ENCODE peak calls at places on chromosomes 11 and 22, in eight cellular contexts. Z, S, W, X, G, C, B and Q are unnamed samples.

GRCh38 chr11:81869337-81870065 is 864.2 kb downstream of the FAM181B start:
- DNase-seq in Z (no peak), S (peak; percentile 44), W (no peak), X (no peak), G (no peak), C (peak; percentile 91), B (no peak), Q (peak; percentile 95)

GRCh38 chr22:38081941-38082828 is 1.8 kb downstream of the SLC16A8 start:
- DNase-seq in Z (no peak), S (no peak), W (no peak), X (no peak), G (peak; percentile 59), C (no peak), B (no peak), Q (no peak)

GRCh38 chr11:104105155-104105554 is 58.8 kb downstream of the PDGFD start:
- DNase-seq in Z (no peak), S (no peak), W (no peak), X (no peak), G (no peak), C (no peak), B (no peak), Q (no peak)

GRCh38 chr22:26565181-26565580 is 24.8 kb downstream of the TPST2 start:
- DNase-seq in Z (no peak), S (no peak), W (no peak), X (no peak), G (peak; percentile 26), C (no peak), B (no peak), Q (no peak)

GRCh38 chr11:1335264-1335810 is 25.9 kb upstream of the TOLLIP start:
- DNase-seq in Z (no peak), S (no peak), W (no peak), X (no peak), G (peak; percentile 62), C (no peak), B (no peak), Q (no peak)

GRCh38 chr11:86740628-86741488 is 59.5 kb upstream of the PRSS23 start:
- DNase-seq in Z (peak; percentile 75), S (no peak), W (peak; percentile 88), X (no peak), G (peak; percentile 52), C (no peak), B (peak; percentile 77), Q (no peak)

GRCh38 chr11:6238902-6239301 is at the start of gene CNGA4:
- DNase-seq in Z (no peak), S (no peak), W (no peak), X (no peak), G (no peak), C (no peak), B (no peak), Q (no peak)

GRCh38 chr11:14386895-14387480 is 28.0 kb upstream of the RRAS2 start:
- DNase-seq in Z (no peak), S (no peak), W (no peak), X (peak; percentile 28), G (no peak), C (no peak), B (no peak), Q (no peak)

GRCh38 chr11:109026891-109027489 is 362.1 kb downstream of the DDX10 start:
- DNase-seq in Z (no peak), S (no peak), W (no peak), X (no peak), G (no peak), C (no peak), B (no peak), Q (no peak)

GRCh38 chr11:70281114-70281729 is 10.7 kb downstream of the PPFIA1 start:
- DNase-seq in Z (peak; percentile 41), S (no peak), W (no peak), X (no peak), G (no peak), C (no peak), B (no peak), Q (no peak)

GRCh38 chr11:63767415-63768231 is 952 bp downstream of the ZFTA start:
- DNase-seq in Z (peak; percentile 85), S (no peak), W (peak; percentile 88), X (peak; percentile 26), G (peak; percentile 74), C (peak; percentile 44), B (peak; percentile 66), Q (peak; percentile 47)

GRCh38 chr11:30879322-30880020 is 293.3 kb upstream of the MPPED2 start:
- DNase-seq in Z (no peak), S (peak; percentile 26), W (no peak), X (no peak), G (no peak), C (no peak), B (no peak), Q (no peak)

GRCh38 chr11:12827929-12828812 is 153.9 kb downstream of the TEAD1 start:
- DNase-seq in Z (no peak), S (peak; percentile 56), W (no peak), X (no peak), G (no peak), C (no peak), B (no peak), Q (no peak)

GRCh38 chr22:30803679-30804078 is 109.0 kb downstream of the OSBP2 start:
- DNase-seq in Z (no peak), S (no peak), W (no peak), X (no peak), G (no peak), C (no peak), B (no peak), Q (no peak)
- H3K4me3 ChIP-seq in Z (no peak overlapping the region), S (no peak overlapping the region), W (no peak overlapping the region), X (peak overlapping the region; percentile 56), G (no peak overlapping the region), C (no peak overlapping the region), B (no peak overlapping the region), Q (no peak overlapping the region)

GRCh38 chr22:42955842-42956241 is 59.1 kb downstream of the PACSIN2 start:
- DNase-seq in Z (no peak), S (no peak), W (no peak), X (no peak), G (no peak), C (no peak), B (no peak), Q (no peak)

GRCh38 chr22:42957544-42957943 is 57.4 kb downstream of the PACSIN2 start:
- DNase-seq in Z (no peak), S (no peak), W (no peak), X (no peak), G (no peak), C (no peak), B (no peak), Q (no peak)

GRCh38 chr22:42958937-42959336 is 56.0 kb downstream of the PACSIN2 start:
- DNase-seq in Z (no peak), S (no peak), W (peak; percentile 49), X (no peak), G (no peak), C (no peak), B (no peak), Q (no peak)

GRCh38 chr22:42959472-42960145 is 55.3 kb downstream of the PACSIN2 start:
- DNase-seq in Z (peak; percentile 62), S (peak; percentile 78), W (no peak), X (peak; percentile 64), G (no peak), C (no peak), B (peak; percentile 43), Q (no peak)

GRCh38 chr22:42957958-42958357 is 57.0 kb downstream of the PACSIN2 start:
- DNase-seq in Z (no peak), S (no peak), W (no peak), X (no peak), G (no peak), C (no peak), B (no peak), Q (no peak)
- H3K4me3 ChIP-seq in Z (no peak overlapping the region), S (no peak overlapping the region), W (peak overlapping the region; percentile 63), X (no peak overlapping the region), G (peak overlapping the region; percentile 47), C (no peak overlapping the region), B (no peak overlapping the region), Q (no peak overlapping the region)

DNA sequence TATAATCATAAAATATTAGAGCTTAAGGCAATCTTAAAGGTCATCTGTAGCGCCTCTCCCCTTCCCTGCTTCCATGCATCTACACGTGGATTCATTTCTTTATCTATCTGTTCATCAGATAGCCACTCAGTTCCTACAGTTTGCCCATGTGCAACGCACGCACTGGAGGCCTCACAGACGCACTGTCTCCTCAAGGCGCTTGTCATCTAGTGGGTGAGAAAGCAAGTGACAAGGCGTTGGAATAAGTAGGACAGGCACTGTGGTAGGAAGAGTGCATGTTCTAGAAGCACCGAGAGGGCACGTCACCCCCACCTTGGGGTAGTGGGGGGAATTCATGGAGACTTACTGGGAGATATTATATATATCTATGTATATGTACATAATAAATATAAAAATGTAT is 20.8 kb upstream of the JAM3 start:
- DNase-seq in Z (peak; percentile 17), S (no peak), W (no peak), X (no peak), G (no peak), C (no peak), B (no peak), Q (no peak)
- H3K4me3 ChIP-seq in Z (peak overlapping the region; percentile 2), S (no peak overlapping the region), W (peak overlapping the region; percentile 58), X (no peak overlapping the region), G (peak overlapping the region; percentile 25), C (no peak overlapping the region), B (no peak overlapping the region), Q (no peak overlapping the region)

GRCh38 chr11:84438565-84438964 is 1152.4 kb upstream of the CCDC90B start:
- DNase-seq in Z (no peak), S (no peak), W (no peak), X (no peak), G (no peak), C (no peak), B (no peak), Q (no peak)

DNA sequence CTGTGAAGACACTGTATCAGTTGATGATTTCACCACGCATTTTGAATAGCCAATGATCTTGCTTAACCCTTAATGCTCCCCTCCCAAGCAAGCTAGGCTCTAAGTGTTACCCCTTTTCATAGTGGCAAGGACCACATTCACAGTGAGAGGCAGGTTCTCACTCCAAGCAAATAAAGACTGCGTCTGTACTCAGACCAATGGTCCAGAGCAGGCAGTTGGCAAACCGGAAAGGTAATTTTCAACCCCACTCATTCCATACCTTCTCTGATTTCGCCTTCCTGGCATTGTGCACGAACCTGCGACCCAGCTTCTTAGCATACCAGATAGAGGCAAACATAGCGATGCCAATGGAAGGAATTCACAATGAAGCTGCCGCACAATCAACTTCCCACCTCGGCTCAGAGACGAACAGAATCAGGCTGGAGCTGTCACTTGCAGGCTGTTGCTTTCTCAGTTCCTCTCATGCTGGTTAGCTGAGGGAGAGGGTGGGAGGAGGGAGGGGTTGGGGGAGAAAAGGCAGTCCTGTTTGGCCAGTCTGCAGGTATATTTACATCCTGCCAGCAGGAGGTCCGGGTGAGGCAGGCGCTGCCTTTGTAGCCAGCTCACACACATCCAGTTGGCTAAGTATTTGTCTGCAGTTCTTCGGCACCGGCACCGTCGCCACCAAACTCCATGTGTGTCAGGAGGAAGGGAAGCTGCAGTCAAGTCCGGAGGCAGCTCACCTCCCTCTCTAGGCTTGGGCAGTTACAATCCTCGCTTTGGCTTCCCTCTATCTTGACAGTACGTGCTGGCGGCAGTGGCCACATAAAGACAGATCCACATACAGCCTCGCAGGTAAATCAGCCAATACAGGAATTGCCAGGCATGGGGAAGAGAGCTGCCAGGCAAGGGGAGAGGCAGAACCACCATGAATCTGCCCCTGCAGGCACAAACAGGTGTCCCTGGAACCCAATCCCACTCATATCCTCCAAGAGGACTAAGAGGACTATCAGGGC is 1151.3 kb upstream of the CCDC90B start:
- DNase-seq in Z (no peak), S (peak; percentile 53), W (no peak), X (no peak), G (no peak), C (no peak), B (no peak), Q (no peak)
- H3K4me3 ChIP-seq in Z (no peak overlapping the region), S (peak overlapping the region; percentile 17), W (peak overlapping the region; percentile 23), X (no peak overlapping the region), G (no peak overlapping the region), C (no peak overlapping the region), B (no peak overlapping the region), Q (no peak overlapping the region)

GRCh38 chr11:43282607-43283440 is 29.0 kb upstream of the API5 start:
- DNase-seq in Z (no peak), S (no peak), W (no peak), X (peak; percentile 49), G (peak; percentile 62), C (peak; percentile 10), B (peak; percentile 25), Q (peak; percentile 11)
- H3K4me3 ChIP-seq in Z (no peak overlapping the region), S (no peak overlapping the region), W (no peak overlapping the region), X (no peak overlapping the region), G (no peak overlapping the region), C (no peak overlapping the region), B (no peak overlapping the region), Q (no peak overlapping the region)